ENCODE peak calls at places on chromosomes 7 and 10, in six cellular contexts. H is esophagus squamous epithelium, C is adrenal gland, D is transverse colon, O is HCT116, L is uterus. F is an unnamed sample.

GRCh38 chr10:34018129-34018528 is 683.7 kb upstream of the NRP1 start:
- DNase-seq in H (no peak), C (no peak), D (no peak), O (no peak), L (no peak), F (no peak)

GRCh38 chr10:132637477-132638129 is 100.0 kb downstream of the INPP5A start:
- DNase-seq in H (no peak), C (peak; percentile 18), D (no peak), O (peak; percentile 7), L (peak; percentile 29), F (peak; percentile 16)

GRCh38 chr10:6185039-6185716 is 17.6 kb upstream of the PFKFB3 start:
- DNase-seq in H (no peak), C (peak; percentile 73), D (no peak), O (no peak), L (no peak), F (no peak)

GRCh38 chr7:80884511-80885195 is 34.2 kb downstream of the SEMA3C start:
- DNase-seq in H (no peak), C (no peak), D (no peak), O (no peak), L (no peak), F (no peak)

GRCh38 chr10:8052344-8052969 is 2.0 kb upstream of the GATA3 start:
- DNase-seq in H (no peak), C (no peak), D (no peak), O (no peak), L (no peak), F (no peak)

GRCh38 chr7:2553108-2553507 is 2.2 kb downstream of the BRAT1 start:
- DNase-seq in H (no peak), C (no peak), D (no peak), O (no peak), L (no peak), F (peak; percentile 16)

GRCh38 chr10:132883391-132883881 is 58.9 kb downstream of the CFAP46 start:
- DNase-seq in H (no peak), C (no peak), D (no peak), O (no peak), L (no peak), F (peak; percentile 27)

GRCh38 chr10:35369049-35369760 is 32.9 kb downstream of the CCNY start:
- DNase-seq in H (no peak), C (peak; percentile 43), D (no peak), O (no peak), L (no peak), F (no peak)

GRCh38 chr10:70597856-70598815 is 4.4 kb downstream of the PRF1 start:
- DNase-seq in H (no peak), C (no peak), D (no peak), O (no peak), L (no peak), F (no peak)

GRCh38 chr7:41987-42386 is 150.4 kb upstream of the FAM20C start:
- DNase-seq in H (no peak), C (no peak), D (no peak), O (no peak), L (peak; percentile 1), F (no peak)

GRCh38 chr7:42745357-42746022 is 166.4 kb downstream of the C7orf25 start:
- DNase-seq in H (no peak), C (peak; percentile 27), D (peak; percentile 10), O (peak; percentile 16), L (peak; percentile 39), F (no peak)

GRCh38 chr7:25255603-25256320 is 27.5 kb upstream of the NPVF start:
- DNase-seq in H (no peak), C (no peak), D (peak; percentile 29), O (no peak), L (no peak), F (no peak)

GRCh38 chr7:130941322-130942210 is 207.6 kb upstream of the KLF14 start:
- DNase-seq in H (no peak), C (peak; percentile 84), D (peak; percentile 72), O (no peak), L (peak; percentile 51), F (peak; percentile 85)
- TF ChIP-seq POLR2A in H (no peak), C (no peak), D (peak; percentile 43), O (no peak), L (peak; percentile 18), F (peak; percentile 69)

GRCh38 chr10:119370046-119370770 is 162.8 kb downstream of the GRK5 start:
- DNase-seq in H (no peak), C (no peak), D (no peak), O (no peak), L (no peak), F (no peak)

GRCh38 chr10:119370972-119371703 is 163.8 kb downstream of the GRK5 start:
- DNase-seq in H (no peak), C (no peak), D (no peak), O (no peak), L (no peak), F (no peak)

GRCh38 chr10:119367841-119368549 is 160.6 kb downstream of the GRK5 start:
- DNase-seq in H (no peak), C (no peak), D (no peak), O (no peak), L (no peak), F (no peak)

GRCh38 chr10:119368991-119369869 is 161.9 kb downstream of the GRK5 start:
- DNase-seq in H (no peak), C (no peak), D (peak; percentile 30), O (no peak), L (no peak), F (no peak)

GRCh38 chr10:119368581-119368980 is 161.2 kb downstream of the GRK5 start:
- DNase-seq in H (no peak), C (no peak), D (no peak), O (no peak), L (no peak), F (no peak)
- H3K4me3 ChIP-seq in H (no peak overlapping the region), C (no peak overlapping the region), D (no peak overlapping the region), O (no peak overlapping the region), L (no peak overlapping the region), F (no peak overlapping the region)

GRCh38 chr10:30583778-30584415 is 45.7 kb downstream of the LYZL2 start:
- DNase-seq in H (no peak), C (peak; percentile 80), D (peak; percentile 79), O (peak; percentile 57), L (peak; percentile 59), F (peak; percentile 83)

GRCh38 chr10:30589441-30589840 is 40.1 kb downstream of the LYZL2 start:
- DNase-seq in H (no peak), C (peak; percentile 23), D (peak; percentile 17), O (no peak), L (no peak), F (no peak)

GRCh38 chr10:30591249-30591670 is 38.3 kb downstream of the LYZL2 start:
- DNase-seq in H (no peak), C (peak; percentile 28), D (peak; percentile 29), O (peak; percentile 37), L (peak; percentile 27), F (no peak)

GRCh38 chr10:30586828-30587227 is 42.7 kb downstream of the LYZL2 start:
- DNase-seq in H (no peak), C (no peak), D (no peak), O (no peak), L (no peak), F (no peak)

DNA sequence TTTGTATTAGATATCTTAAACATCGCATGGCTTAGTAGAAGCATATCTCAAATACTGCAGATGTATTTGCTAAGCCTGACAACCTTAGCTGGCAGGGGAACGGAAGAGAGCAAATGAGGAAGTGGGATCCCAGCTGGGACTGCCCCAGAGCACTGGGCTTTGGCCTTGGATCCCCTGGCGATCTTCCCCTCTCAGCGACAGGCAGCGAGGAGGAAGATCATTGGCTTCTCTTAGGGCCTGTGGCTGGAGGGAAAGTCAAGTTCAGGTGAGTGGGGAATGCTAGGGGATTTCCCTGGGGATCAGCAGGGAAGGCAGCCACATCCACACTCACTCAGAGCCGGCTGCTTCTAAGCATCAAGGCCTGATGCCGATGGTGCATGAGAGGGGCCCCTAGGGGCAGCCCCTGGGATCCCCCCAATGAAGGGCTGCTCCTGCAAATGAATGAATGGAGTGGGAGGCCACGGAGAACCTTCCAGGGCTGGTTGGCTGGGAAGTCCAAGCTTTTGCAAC is 42.0 kb downstream of the LYZL2 start:
- DNase-seq in H (peak; percentile 7), C (peak; percentile 32), D (peak; percentile 64), O (no peak), L (no peak), F (peak; percentile 83)
- TF ChIP-seq CTCF in H (no peak), C (no peak), D (no peak), O (no peak), L (no peak), F (no peak)

GRCh38 chr7:21914671-21915070 is 31.0 kb downstream of the CDCA7L start:
- DNase-seq in H (no peak), C (no peak), D (no peak), O (no peak), L (no peak), F (no peak)
- TF ChIP-seq POLR2A in H (no peak), C (no peak), D (no peak), O (no peak), L (no peak), F (no peak)

GRCh38 chr7:100466830-100467605 is 3.0 kb upstream of the SPACDR start:
- DNase-seq in H (no peak), C (no peak), D (no peak), O (no peak), L (no peak), F (no peak)
- H3K4me3 ChIP-seq in H (no peak overlapping the region), C (no peak overlapping the region), D (no peak overlapping the region), O (no peak overlapping the region), L (no peak overlapping the region), F (no peak overlapping the region)

DNA sequence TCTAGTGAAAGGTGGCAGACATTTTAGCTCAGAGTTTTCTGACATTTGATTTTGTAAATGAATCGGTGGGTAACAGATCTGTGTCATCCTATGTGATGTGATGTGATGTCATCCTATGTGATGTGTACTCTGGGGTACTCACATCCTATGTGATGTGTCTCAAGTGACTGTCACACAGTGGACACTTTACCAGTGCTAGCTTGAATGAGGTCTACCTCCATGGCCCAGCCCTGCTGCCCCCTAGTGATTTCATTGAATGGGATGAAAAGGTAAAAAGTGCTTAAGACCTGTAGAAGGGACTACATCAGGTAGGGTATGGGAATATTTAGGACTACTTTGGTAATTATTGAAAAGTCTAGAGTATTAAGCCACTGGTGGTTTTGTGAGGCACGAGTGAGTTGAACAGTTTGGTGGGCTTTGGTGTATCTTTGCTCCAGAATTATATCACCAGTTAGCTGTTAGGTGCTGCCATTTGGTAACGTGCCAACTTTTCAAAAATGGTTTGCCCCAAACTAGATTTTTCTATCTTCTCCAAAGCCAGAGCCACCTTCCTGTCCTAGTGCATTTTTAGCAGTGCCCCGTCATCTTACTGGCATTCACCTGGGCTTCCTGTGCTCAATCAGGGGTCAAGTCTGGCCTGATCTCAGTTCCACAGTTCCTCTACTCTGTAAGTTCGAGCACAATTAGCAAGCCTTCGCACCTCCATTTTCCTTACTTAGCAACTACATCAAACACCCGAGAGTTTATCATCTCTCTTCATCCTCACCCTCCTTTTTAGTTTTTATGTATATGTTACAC is 9.7 kb downstream of the EIF4H start:
- DNase-seq in H (no peak), C (no peak), D (no peak), O (no peak), L (no peak), F (no peak)
- TF ChIP-seq CTCF in H (no peak), C (peak; percentile 8), D (no peak), O (peak; percentile 58), L (no peak), F (peak; percentile 6)